ENCODE peak calls at places on chromosomes 5 and 9, in ten cellular contexts. M, O, Y, C, A, E, F, U, Z and S are unnamed samples.

GRCh38 chr9:88322906-88323566 is 65.2 kb upstream of the SPIN1 start:
- DNase-seq in M (no peak), O (peak), Y (no peak), C (peak), A (no peak), E (peak), F (no peak), U (no peak), Z (no peak), S (peak)

GRCh38 chr5:109863752-109864151 is 174.0 kb downstream of the MAN2A1 start:
- DNase-seq in M (no peak), O (peak), Y (no peak), C (peak), A (no peak), E (peak), F (no peak), U (no peak), Z (no peak), S (peak)

GRCh38 chr9:128607642-128608350 is 48.9 kb downstream of the DYNC2I2 start:
- DNase-seq in M (no peak), O (no peak), Y (no peak), C (no peak), A (no peak), E (peak), F (no peak), U (no peak), Z (no peak), S (peak)

GRCh38 chr5:154143121-154143725 is 47.3 kb upstream of the GALNT10 start:
- DNase-seq in M (no peak), O (no peak), Y (no peak), C (peak), A (no peak), E (no peak), F (no peak), U (peak), Z (no peak), S (no peak)

GRCh38 chr5:32707394-32707997 is 3.6 kb upstream of the NPR3 start:
- DNase-seq in M (peak), O (peak), Y (peak), C (peak), A (peak), E (peak), F (no peak), U (peak), Z (no peak), S (peak)

GRCh38 chr5:75051217-75051751 is 1.1 kb downstream of the GCNT4 start:
- DNase-seq in M (peak), O (no peak), Y (no peak), C (no peak), A (peak), E (no peak), F (no peak), U (no peak), Z (no peak), S (no peak)

GRCh38 chr5:73365301-73365853 is 83.2 kb downstream of the FOXD1 start:
- DNase-seq in M (no peak), O (peak), Y (peak), C (peak), A (no peak), E (peak), F (peak), U (no peak), Z (peak), S (peak)

GRCh38 chr9:2722715-2723114 is 5.4 kb downstream of the KCNV2 start:
- DNase-seq in M (no peak), O (peak), Y (no peak), C (peak), A (peak), E (peak), F (no peak), U (no peak), Z (peak), S (peak)

GRCh38 chr9:14744768-14745167 is 22.2 kb upstream of the CER1 start:
- DNase-seq in M (no peak), O (no peak), Y (no peak), C (no peak), A (no peak), E (no peak), F (no peak), U (no peak), Z (no peak), S (no peak)

GRCh38 chr5:1437452-1437851 is 7.8 kb downstream of the SLC6A3 start:
- DNase-seq in M (peak), O (peak), Y (peak), C (peak), A (peak), E (peak), F (no peak), U (no peak), Z (no peak), S (no peak)

GRCh38 chr9:121122450-121123032 is 47.8 kb downstream of the CNTRL start:
- DNase-seq in M (no peak), O (peak), Y (no peak), C (no peak), A (no peak), E (no peak), F (no peak), U (no peak), Z (no peak), S (peak)

GRCh38 chr5:176407456-176408244 is 8.7 kb downstream of the CLTB start:
- DNase-seq in M (no peak), O (no peak), Y (no peak), C (no peak), A (no peak), E (no peak), F (no peak), U (no peak), Z (no peak), S (no peak)

GRCh38 chr9:123389070-123389469 is 33.1 kb downstream of the CRB2 start:
- DNase-seq in M (peak), O (no peak), Y (no peak), C (no peak), A (no peak), E (no peak), F (no peak), U (no peak), Z (no peak), S (no peak)

GRCh38 chr5:94469889-94470288 is 148.5 kb downstream of the KIAA0825 start:
- DNase-seq in M (no peak), O (peak), Y (peak), C (peak), A (no peak), E (peak), F (no peak), U (no peak), Z (peak), S (peak)

GRCh38 chr5:1824109-1824821 is 23.1 kb downstream of the NDUFS6 start:
- DNase-seq in M (no peak), O (no peak), Y (no peak), C (no peak), A (no peak), E (no peak), F (no peak), U (no peak), Z (no peak), S (no peak)

DNA sequence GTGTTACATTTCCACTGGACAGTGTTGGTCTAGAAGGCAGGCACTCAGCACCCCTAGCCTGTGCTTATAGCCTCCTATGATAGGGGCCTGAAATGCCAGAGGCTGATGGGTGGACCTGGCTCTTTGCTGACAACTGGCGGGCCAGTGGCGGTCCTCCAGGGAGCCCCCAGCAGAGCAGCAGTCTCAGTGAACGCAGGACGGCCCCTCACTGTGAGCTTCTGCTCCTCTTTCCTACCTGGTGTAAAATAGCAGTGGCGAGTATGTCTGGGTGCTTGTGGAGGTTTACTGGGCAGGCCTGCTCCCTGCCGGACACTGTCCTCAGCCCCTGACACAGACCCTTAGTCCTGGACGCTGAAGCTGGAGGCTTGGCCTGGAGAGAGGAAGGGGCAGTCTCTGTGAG is 3.3 kb upstream of the SEC16A start:
- DNase-seq in M (no peak), O (no peak), Y (no peak), C (no peak), A (no peak), E (no peak), F (no peak), U (no peak), Z (no peak), S (no peak)
- H3K4me3 ChIP-seq in M (no peak), O (no peak), Y (no peak), C (no peak), A (no peak), E (no peak), F (no peak), U (no peak), Z (no peak), S (no peak)

GRCh38 chr9:71977003-71977402 is 65.6 kb downstream of the C9orf85 start:
- DNase-seq in M (no peak), O (no peak), Y (no peak), C (no peak), A (no peak), E (no peak), F (no peak), U (no peak), Z (no peak), S (no peak)
- TF ChIP-seq CTCF in M (no peak), O (no peak), Y (no peak), C (no peak), A (no peak), E (no peak), F (no peak), U (no peak), Z (no peak), S (no peak)

GRCh38 chr5:159736844-159737243 is 179.4 kb upstream of the ADRA1B start:
- DNase-seq in M (no peak), O (no peak), Y (no peak), C (no peak), A (no peak), E (no peak), F (no peak), U (no peak), Z (no peak), S (no peak)
- H3K4me3 ChIP-seq in M (no peak), O (no peak), Y (no peak), C (no peak), A (no peak), E (no peak), F (no peak), U (no peak), Z (no peak), S (no peak)

DNA sequence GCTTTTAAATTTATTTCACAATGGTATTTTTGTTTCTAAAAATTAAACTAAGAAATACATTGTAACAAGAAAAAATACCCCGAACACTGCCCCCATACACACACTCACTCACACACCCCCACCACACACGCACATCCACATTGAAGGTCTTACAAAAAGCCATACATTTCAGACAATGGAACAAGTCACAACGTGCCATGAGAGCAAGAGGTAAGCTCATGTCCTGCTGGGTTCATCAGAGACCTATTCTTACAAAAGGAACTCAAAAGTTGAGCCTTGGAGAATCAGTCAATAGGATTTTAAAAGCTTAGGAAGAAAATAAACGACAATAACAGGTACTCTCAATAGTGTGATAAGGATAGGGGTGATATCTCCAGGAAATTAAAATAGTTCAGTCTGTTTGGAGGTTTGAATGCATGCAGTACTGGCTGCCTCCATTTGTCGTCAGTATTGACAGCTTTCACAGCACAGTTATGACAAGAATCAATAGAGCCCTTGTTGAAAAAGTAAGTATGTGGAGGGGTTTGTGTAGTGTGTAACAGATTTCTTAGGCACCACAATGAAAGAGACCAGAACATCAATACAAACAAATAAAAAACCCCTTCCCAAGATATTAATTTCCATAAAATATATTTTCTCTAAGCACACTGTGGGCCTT is 1826.2 kb upstream of the CDH6 start:
- DNase-seq in M (peak), O (no peak), Y (no peak), C (no peak), A (peak), E (no peak), F (no peak), U (peak), Z (no peak), S (no peak)
- TF ChIP-seq CTCF in M (peak), O (no peak), Y (no peak), C (no peak), A (peak), E (no peak), F (peak), U (peak), Z (no peak), S (no peak)

DNA sequence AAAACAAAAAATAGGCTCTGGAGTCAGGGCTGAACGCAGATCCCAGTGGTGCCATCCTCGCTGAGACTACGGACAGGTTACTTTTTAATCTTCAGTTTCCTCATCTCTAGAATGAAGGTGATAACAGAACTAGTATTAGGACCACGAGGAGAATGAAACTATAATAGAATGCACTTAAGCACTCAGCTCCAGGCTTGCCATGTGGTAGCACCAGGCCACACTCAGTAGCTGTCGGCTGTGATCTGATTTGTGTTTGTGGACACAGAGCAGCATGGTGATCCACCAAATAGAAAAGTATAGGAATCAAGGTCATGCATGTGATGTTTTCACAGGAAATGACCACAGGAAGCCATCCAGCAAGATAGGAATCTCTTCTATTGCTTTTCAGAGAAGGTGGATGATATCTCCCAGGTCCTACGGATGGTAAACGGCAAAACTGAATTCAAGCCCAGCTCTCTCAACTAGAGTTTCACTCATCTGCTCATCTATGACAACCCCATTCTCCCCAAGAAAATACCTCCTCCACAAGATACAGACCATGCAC is 498.0 kb downstream of the SPOCK1 start:
- DNase-seq in M (no peak), O (no peak), Y (no peak), C (no peak), A (no peak), E (no peak), F (no peak), U (no peak), Z (no peak), S (no peak)
- H3K4me3 ChIP-seq in M (no peak), O (no peak), Y (no peak), C (no peak), A (no peak), E (no peak), F (no peak), U (no peak), Z (no peak), S (no peak)

DNA sequence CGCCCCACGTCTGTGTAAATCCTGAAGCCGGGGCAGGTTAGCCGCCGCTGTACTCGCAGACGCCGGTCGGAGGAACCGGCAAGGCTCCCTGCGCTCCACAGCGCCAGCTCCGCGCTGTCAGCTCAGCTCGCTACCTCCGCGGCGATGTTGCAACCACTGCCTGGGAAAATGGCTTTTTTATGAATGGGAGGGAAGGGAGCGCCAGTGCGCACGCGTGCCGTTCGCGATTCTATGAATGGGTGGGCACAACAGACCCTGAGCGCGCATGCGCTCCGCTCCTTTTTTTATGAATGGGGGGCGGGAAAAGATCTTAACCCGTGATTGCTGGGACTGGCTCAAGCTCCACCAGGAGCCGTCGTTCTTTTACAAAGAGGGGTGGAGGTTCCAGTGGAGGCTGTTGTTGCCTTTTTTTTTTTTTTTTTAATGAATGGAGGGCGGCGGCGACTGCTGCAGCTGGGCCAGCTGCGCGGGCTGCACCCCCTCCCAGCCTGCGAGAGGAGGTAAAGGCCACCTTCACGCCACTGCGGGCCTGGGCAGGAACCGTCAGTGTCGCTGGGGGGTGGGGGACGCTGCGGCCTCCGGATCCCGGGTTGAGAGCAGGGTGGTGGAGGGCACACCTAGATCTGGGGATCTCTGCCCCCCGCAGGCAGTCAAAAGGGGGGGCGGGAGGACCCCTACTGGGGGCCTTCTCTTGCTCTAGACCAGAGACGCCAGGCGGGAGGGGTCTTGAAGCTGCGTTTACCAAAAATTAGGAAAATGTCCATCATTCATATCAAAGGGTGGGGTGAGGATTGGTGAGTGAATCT is at the start of gene SPRY4:
- DNase-seq in M (peak), O (peak), Y (peak), C (peak), A (peak), E (peak), F (peak), U (peak), Z (peak), S (peak)
- TF ChIP-seq CTCF in M (no peak), O (no peak), Y (peak), C (no peak), A (no peak), E (no peak), F (peak), U (no peak), Z (peak), S (no peak)

DNA sequence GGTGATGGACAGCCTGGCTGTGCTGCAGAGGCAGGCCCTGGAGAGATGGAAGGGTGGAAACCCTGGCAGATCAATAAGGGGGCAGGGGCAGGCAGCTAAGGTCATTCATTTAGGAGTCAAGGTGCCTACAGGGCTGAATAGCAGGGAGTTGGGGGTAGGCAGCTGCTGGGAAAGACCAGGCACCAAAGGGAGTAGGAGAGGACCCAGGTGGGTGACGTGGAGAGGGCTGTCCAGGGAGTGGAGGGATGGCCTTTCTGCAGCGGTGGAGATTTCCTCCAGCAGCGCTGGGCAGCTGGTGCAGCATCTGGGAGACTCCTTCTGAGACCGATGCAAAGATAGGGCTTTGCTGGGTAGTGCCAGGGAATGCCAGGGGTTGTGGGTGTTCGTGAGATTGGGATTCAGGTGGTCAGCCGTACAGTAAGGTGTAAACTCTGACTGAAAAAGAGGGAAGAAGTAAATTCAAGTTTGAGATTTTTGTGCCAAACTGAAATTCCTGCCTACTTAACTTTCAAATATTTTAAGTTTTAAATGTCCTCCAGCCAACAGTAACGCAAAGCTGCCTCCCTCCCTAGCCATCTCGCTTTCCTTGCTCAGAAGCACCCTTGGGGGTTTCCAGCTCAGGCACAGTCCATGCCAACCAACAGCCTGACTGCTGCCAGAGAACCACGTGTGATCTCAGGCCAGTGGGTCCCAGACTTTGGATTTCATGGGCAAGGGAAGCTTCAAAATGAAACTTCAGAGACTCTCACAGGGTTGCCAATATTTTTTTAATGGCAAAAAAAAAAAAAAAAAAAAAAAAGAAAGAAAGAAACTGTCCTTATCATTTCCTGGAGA is 18.6 kb upstream of the ANGPTL2 start:
- DNase-seq in M (no peak), O (no peak), Y (no peak), C (no peak), A (no peak), E (no peak), F (no peak), U (no peak), Z (no peak), S (no peak)
- H3K4me3 ChIP-seq in M (no peak), O (no peak), Y (no peak), C (no peak), A (no peak), E (no peak), F (no peak), U (no peak), Z (no peak), S (no peak)

GRCh38 chr9:13487498-13487897 is 208.0 kb upstream of the MPDZ start:
- DNase-seq in M (no peak), O (no peak), Y (no peak), C (no peak), A (no peak), E (no peak), F (no peak), U (no peak), Z (no peak), S (no peak)

GRCh38 chr9:13487936-13488335 is 208.4 kb upstream of the MPDZ start:
- DNase-seq in M (no peak), O (no peak), Y (no peak), C (no peak), A (no peak), E (no peak), F (no peak), U (no peak), Z (no peak), S (no peak)

GRCh38 chr9:13487071-13487470 is 207.6 kb upstream of the MPDZ start:
- DNase-seq in M (no peak), O (no peak), Y (no peak), C (no peak), A (peak), E (no peak), F (no peak), U (no peak), Z (no peak), S (no peak)

GRCh38 chr9:13484186-13484585 is 204.7 kb upstream of the MPDZ start:
- DNase-seq in M (no peak), O (no peak), Y (no peak), C (no peak), A (no peak), E (no peak), F (no peak), U (no peak), Z (no peak), S (no peak)

DNA sequence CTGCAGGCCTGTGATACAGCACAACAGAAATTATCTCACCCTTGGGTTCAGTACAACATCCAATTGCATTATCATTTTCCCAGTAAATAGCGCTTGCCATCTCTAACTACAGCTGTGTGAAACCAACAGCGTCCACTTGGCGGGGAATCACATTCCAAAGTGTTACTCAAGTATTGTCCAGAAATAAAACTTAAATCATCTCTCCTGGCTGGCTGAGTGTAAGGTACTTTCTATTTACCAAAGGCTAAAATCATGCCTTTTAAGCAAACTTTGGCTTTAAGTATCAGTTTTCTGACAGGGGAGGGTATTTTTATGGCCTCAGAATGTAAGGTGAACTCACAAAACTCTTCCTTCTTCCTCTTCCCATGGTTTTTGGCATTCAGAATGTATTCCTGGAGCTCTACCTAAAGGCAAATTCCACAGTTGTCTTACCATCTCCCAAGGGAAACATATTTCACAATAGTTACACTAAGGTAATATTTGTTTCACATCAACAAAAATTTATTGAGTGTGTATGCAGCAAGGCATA is 205.6 kb upstream of the MPDZ start:
- DNase-seq in M (no peak), O (peak), Y (no peak), C (peak), A (no peak), E (peak), F (no peak), U (no peak), Z (peak), S (peak)
- TF ChIP-seq CTCF in M (peak), O (peak), Y (no peak), C (peak), A (no peak), E (no peak), F (no peak), U (no peak), Z (no peak), S (no peak)